ENCODE peak calls at places on chromosomes 4 and X, in five cellular contexts. S is GM12891, V is GM12878, U is SK-N-SH, J is K562. W is an unnamed sample.

GRCh38 chr4:13750594-13750993 is 123.1 kb upstream of the BOD1L1 start:
- DNase-seq in U (no peak), J (no peak), S (no peak), V (no peak), W (no peak)

GRCh38 chrX:12360389-12360788 is 222.1 kb downstream of the FRMPD4 start:
- DNase-seq in V (no peak), J (no peak), U (no peak), S (no peak), W (no peak)

GRCh38 chrX:80749404-80749803 is 60.3 kb downstream of the BRWD3 start:
- DNase-seq in V (no peak), S (no peak), U (no peak), J (no peak), W (no peak)

GRCh38 chr4:4420421-4420820 is 33.5 kb downstream of the NSG1 start:
- DNase-seq in U (no peak), V (no peak), S (no peak), J (no peak), W (no peak)

GRCh38 chr4:54517793-54518444 is 139.8 kb upstream of the KIT start:
- DNase-seq in S (no peak), J (no peak), U (peak), V (no peak), W (no peak)

GRCh38 chr4:150411527-150411926 is 170.4 kb upstream of the MAB21L2 start:
- DNase-seq in U (peak), V (no peak), J (no peak), S (no peak), W (no peak)

GRCh38 chr4:105474110-105474518 is 252 bp upstream of the PPA2 start:
- DNase-seq in J (no peak), U (no peak), S (peak), V (no peak), W (no peak)

GRCh38 chrX:20527458-20528099 is 260.9 kb upstream of the RPS6KA3 start:
- DNase-seq in V (no peak), U (peak), S (no peak), J (peak), W (no peak)

GRCh38 chr4:147250062-147250461 is 230.8 kb upstream of the EDNRA start:
- DNase-seq in J (no peak), S (no peak), V (no peak), U (no peak), W (no peak)

GRCh38 chr4:83558693-83559092 is 22.8 kb downstream of the GPAT3 start:
- DNase-seq in U (no peak), V (no peak), S (no peak), J (no peak), W (no peak)

GRCh38 chrX:119970574-119970973 is 27.0 kb upstream of the NKAP start:
- DNase-seq in J (peak), V (no peak), U (no peak), S (no peak), W (no peak)

GRCh38 chr4:173334891-173335754 is 965 bp upstream of the HMGB2 start:
- DNase-seq in S (peak), V (peak), J (peak), U (peak), W (peak)

GRCh38 chr4:98639523-98639922 is 18.9 kb downstream of the TSPAN5 start:
- DNase-seq in J (no peak), S (no peak), V (peak), U (no peak), W (no peak)

GRCh38 chr4:26321326-26322276 is 787 bp downstream of the RBPJ start:
- DNase-seq in V (no peak), S (no peak), J (peak), U (peak), W (no peak)

GRCh38 chrX:110006826-110007375 is 4.0 kb downstream of the TMEM164 start:
- DNase-seq in S (no peak), J (peak), U (no peak), V (no peak), W (no peak)

GRCh38 chr4:10336471-10336870 is 120.8 kb downstream of the ZNF518B start:
- DNase-seq in V (no peak), U (no peak), J (no peak), S (no peak), W (no peak)

GRCh38 chrX:25976683-25977310 is 161.3 kb upstream of the MAGEB18 start:
- DNase-seq in S (no peak), U (no peak), J (no peak), V (no peak), W (no peak)

GRCh38 chr4:152910521-152910920 is 25.6 kb upstream of the FHDC1 start:
- DNase-seq in V (no peak), J (no peak), U (no peak), S (no peak), W (no peak)

GRCh38 chr4:78656968-78657445 is 105.4 kb downstream of the ANXA3 start:
- DNase-seq in V (no peak), U (no peak), J (peak), S (no peak), W (no peak)

DNA sequence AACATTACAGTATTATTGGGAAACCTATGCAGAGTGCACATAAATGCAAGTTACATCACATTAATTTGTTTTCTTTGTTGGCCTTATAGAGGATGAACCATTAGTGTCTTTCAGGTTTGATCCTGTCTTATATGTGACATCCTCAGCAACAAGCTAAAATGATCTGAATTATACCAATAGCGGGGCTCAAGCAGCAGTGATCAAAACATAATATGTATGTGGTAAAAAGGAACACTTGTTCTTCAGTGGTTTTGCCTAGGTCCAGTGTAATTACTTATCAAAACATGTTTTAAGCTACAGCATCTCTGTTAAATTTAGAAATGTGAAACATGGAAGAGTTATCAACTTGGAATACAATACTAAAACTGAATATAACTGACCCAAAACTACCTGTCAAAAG is 9.1 kb downstream of the TAF9B start:
- DNase-seq in S (no peak), J (no peak), V (no peak), U (no peak), W (no peak)
- TF ChIP-seq POLR2AphosphoS5 in S (no peak), J (no peak), V (no peak), U (no peak), W (no peak)

GRCh38 chr4:3316146-3316545 is 23.3 kb downstream of the RGS12 start:
- DNase-seq in U (no peak), V (no peak), S (no peak), J (no peak), W (no peak)
- TF ChIP-seq TAF1 in U (no peak), V (no peak), S (no peak), J (no peak), W (no peak)

GRCh38 chrX:2650865-2651264 is 40.2 kb upstream of the CD99 start:
- DNase-seq in U (no peak), V (no peak), J (no peak), S (no peak), W (no peak)
- TF ChIP-seq POLR2AphosphoS5 in U (no peak), V (no peak), J (no peak), S (no peak), W (no peak)

GRCh38 chrX:72115380-72115779 is 16.3 kb downstream of the RTL5 start:
- DNase-seq in V (no peak), J (no peak), S (no peak), U (peak), W (no peak)
- TF ChIP-seq TAF1 in V (no peak), J (no peak), S (no peak), U (no peak), W (no peak)

DNA sequence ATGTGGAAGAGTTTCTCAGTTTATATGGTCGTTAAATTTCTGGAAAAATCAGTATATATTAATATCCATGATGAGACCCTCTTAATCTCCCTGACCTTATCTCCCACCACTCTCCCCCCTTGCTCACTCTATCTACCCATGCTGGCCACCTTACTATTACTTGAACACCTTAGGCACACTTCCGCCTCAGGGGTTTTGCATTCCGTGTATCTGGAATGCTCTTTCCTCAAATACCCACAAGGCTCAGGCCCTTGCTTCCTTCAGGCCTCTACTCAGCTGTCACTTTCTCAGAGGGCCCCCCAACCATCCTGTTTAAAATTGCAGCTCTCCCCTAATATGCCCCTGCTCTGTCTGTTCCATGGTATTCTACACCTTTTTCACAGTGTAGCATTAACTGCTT is 1.9 kb downstream of the KANTR start:
- DNase-seq in J (no peak), V (no peak), U (no peak), S (no peak), W (no peak)
- TF ChIP-seq POLR2AphosphoS5 in J (no peak), V (no peak), U (no peak), S (no peak), W (no peak)

GRCh38 chr4:109410776-109411175 is 22.8 kb upstream of the SEC24B start:
- DNase-seq in V (no peak), S (no peak), U (no peak), J (no peak), W (no peak)

GRCh38 chr4:109406337-109406931 is 27.2 kb upstream of the SEC24B start:
- DNase-seq in V (no peak), J (peak), U (peak), S (no peak), W (no peak)

GRCh38 chr4:109411964-109412363 is 21.7 kb upstream of the SEC24B start:
- DNase-seq in V (no peak), S (no peak), U (no peak), J (no peak), W (no peak)

GRCh38 chr4:109410226-109410625 is 23.4 kb upstream of the SEC24B start:
- DNase-seq in S (no peak), V (no peak), U (no peak), J (no peak), W (no peak)

DNA sequence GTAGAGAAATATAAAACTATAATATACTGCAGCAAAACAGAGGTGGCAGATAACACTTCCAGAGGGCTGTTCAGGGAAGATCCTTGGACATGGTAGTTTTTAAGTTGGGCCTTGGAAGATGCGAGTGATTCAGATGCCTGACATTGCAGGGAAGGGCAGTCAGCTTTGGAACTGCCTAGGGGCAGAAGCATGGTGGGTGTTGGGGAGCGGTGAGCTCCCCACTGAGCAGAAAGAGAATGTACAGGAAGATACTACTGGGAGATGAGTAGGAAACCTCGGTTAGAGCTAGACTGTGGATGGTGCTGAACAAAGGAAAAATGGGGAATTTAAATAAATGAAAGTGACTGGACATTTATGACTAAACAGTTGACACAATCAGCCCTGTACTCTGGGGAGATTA is 24.9 kb upstream of the SEC24B start:
- DNase-seq in S (no peak), U (no peak), J (no peak), V (no peak), W (no peak)
- TF ChIP-seq TAF1 in S (no peak), U (no peak), J (no peak), V (no peak), W (no peak)

DNA sequence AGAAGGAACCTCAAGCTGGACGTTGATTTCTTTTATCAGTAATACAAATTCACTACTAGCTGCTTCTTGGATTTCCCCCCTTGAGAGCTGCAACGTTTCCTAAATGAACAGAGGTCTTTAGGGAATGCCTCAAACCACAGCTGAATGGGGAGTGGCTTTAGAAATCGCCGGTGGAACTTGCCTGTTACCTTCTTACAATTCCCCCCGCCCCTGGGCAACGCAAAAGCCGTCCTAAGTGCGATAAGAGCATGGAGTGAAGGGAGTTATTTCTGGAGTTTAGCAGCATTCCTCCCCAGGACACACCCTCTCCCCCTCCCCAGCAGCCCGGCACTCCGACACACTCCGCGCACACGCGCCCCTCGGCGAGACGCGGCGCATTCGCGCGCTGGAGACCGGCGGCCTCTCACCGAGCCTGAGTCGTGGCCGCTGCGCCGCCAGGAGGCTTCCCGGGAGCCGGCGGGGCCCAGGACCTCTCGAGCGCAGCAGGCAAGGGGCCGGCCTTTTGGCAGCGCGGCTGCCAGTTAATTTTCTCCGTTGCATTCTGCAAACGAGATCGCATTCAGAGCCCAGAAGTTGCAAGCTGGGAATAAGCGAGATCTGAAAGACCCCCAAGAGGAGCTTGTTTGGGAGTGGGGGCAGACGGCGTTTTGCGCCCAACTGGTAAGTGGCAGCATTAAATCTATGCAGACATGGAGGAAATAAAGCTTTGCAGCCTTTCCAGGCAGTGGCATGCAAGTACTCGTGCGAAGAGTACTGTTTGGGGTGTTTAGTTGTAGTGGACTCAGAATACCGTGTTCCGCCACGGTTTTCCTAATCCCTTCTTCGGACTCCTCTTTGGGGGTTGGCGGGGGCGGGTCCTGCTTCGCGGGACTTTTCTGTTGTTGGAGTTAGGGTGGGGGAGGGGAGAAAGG is 134.6 kb downstream of the PALLD start:
- DNase-seq in U (peak), V (no peak), J (no peak), S (no peak), W (no peak)
- TF ChIP-seq POLR2AphosphoS5 in U (no peak), V (no peak), J (no peak), S (no peak), W (no peak)

GRCh38 chr4:71026086-71026485 is 32.6 kb downstream of the DCK start:
- DNase-seq in V (no peak), U (peak), J (peak), S (no peak), W (no peak)
- TF ChIP-seq TAF1 in V (no peak), U (no peak), J (no peak), S (no peak), W (no peak)